ENCODE peak calls at places on chromosome 12, in five cellular contexts. N is Peyer's patch, L is left ventricle myocardium inferior, O is GM12878, V is Panc1. Q is an unnamed sample. For H3K36me3, the result is how much of the 10 kb centered on the place peaks cover.

GRCh38 chr12:75724913-75725312 is 213.5 kb upstream of the KRR1 start:
- DNase-seq in L (no peak), N (no peak), O (no peak), V (no peak), Q (peak)

GRCh38 chr12:7101047-7101693 is 7.8 kb downstream of the C1RL start:
- DNase-seq in L (no peak), V (no peak), N (no peak), O (no peak), Q (no peak)

GRCh38 chr12:132250707-132251106 is 78.7 kb downstream of the GALNT9 start:
- DNase-seq in V (no peak), L (no peak), N (no peak), O (no peak), Q (no peak)

GRCh38 chr12:114743799-114744198 is 59.8 kb upstream of the TBX3 start:
- DNase-seq in N (no peak), O (no peak), V (no peak), L (no peak), Q (no peak)

GRCh38 chr12:78062781-78063180 is 232.1 kb downstream of the NAV3 start:
- DNase-seq in O (no peak), N (no peak), V (no peak), L (peak), Q (peak)

GRCh38 chr12:117052386-117053049 is 46.7 kb downstream of the TESC start:
- DNase-seq in N (no peak), L (no peak), O (no peak), V (no peak), Q (no peak)

GRCh38 chr12:57604454-57605307 is at the start of gene DTX3:
- DNase-seq in L (peak), V (no peak), N (no peak), O (no peak), Q (no peak)

GRCh38 chr12:46523863-46524770 is 151.5 kb upstream of the SLC38A2 start:
- DNase-seq in N (no peak), O (no peak), V (peak), L (no peak), Q (peak)

GRCh38 chr12:56522486-56523193 is 1.0 kb downstream of the RBMS2 start:
- DNase-seq in N (no peak), V (no peak), O (no peak), L (no peak), Q (no peak)

GRCh38 chr12:101942206-101942605 is 64.8 kb downstream of the DRAM1 start:
- DNase-seq in N (no peak), L (no peak), O (no peak), V (no peak), Q (no peak)

GRCh38 chr12:60148109-60148508 is 552.3 kb downstream of the SLC16A7 start:
- DNase-seq in L (no peak), O (no peak), V (no peak), N (no peak), Q (peak)

GRCh38 chr12:77053259-77053658 is 12.1 kb downstream of the E2F7 start:
- DNase-seq in L (no peak), V (no peak), N (no peak), O (no peak), Q (no peak)

GRCh38 chr12:42684171-42685071 is 94.9 kb upstream of the PRICKLE1 start:
- DNase-seq in O (no peak), N (no peak), L (no peak), V (no peak), Q (no peak)

GRCh38 chr12:57546438-57547365 is at the start of gene DCTN2:
- DNase-seq in L (peak), N (peak), V (peak), O (peak), Q (peak)

GRCh38 chr12:104596876-104597833 is 140.4 kb downstream of the CHST11 start:
- DNase-seq in V (no peak), O (no peak), L (no peak), N (no peak), Q (no peak)

GRCh38 chr12:97047361-97047760 is 140.3 kb downstream of the NEDD1 start:
- DNase-seq in V (no peak), L (no peak), O (no peak), N (no peak), Q (no peak)

GRCh38 chr12:114096461-114096860 is 130.3 kb upstream of the RBM19 start:
- DNase-seq in O (no peak), V (no peak), L (no peak), N (no peak), Q (peak)

GRCh38 chr12:3046441-3047200 is 30.6 kb upstream of the TSPAN9 start:
- DNase-seq in O (no peak), N (no peak), L (peak), V (no peak), Q (no peak)

GRCh38 chr12:89101440-89101839 is 250.9 kb downstream of the DUSP6 start:
- DNase-seq in L (no peak), N (no peak), V (no peak), O (no peak), Q (no peak)

GRCh38 chr12:80939231-80939950 is 1.7 kb upstream of the LIN7A start:
- DNase-seq in O (no peak), V (no peak), N (no peak), L (no peak), Q (no peak)

GRCh38 chr12:55728932-55729591 is at the start of gene CD63:
- DNase-seq in N (peak), L (peak), V (no peak), O (no peak), Q (no peak)

GRCh38 chr12:100964026-100964425 is 169.4 kb downstream of the ANO4 start:
- DNase-seq in V (no peak), O (no peak), N (no peak), L (no peak), Q (no peak)

GRCh38 chr12:6917491-6918231 is 3.3 kb downstream of the ENO2 start:
- DNase-seq in N (no peak), V (no peak), O (no peak), L (no peak), Q (no peak)

GRCh38 chr12:105018761-105019160 is 32.6 kb downstream of the NOPCHAP1 start:
- DNase-seq in L (no peak), O (no peak), N (no peak), V (no peak), Q (no peak)

GRCh38 chr12:83893101-83893500 is 1019.5 kb downstream of the SLC6A15 start:
- DNase-seq in L (no peak), N (no peak), V (no peak), O (no peak), Q (no peak)

GRCh38 chr12:99121476-99121965 is 476.4 kb downstream of the APAF1 start:
- DNase-seq in L (no peak), N (no peak), V (no peak), O (no peak), Q (no peak)

GRCh38 chr12:58296818-58297217 is 355.5 kb downstream of the ATP23 start:
- DNase-seq in L (no peak), V (no peak), N (no peak), O (no peak), Q (no peak)

DNA sequence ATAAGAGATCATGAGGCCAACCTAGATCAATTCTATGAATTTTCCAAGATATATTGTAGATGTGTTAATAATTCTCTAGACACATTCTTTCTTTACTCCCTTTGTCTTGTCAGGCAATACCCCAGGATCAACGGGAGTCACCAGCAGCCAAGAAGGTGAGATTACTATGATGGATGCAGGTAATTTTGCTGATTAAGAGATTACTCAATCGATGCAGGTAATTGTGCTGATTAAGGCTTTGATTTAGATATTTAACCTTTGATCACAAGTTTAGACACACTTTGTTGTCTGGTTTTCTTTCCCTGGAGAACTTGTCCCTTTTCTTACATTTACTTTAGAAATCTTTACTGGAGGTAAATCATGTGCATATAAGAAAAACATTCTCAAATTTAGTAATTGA is 134.3 kb upstream of the CNTN1 start:
- DNase-seq in L (no peak), N (no peak), O (no peak), V (no peak), Q (no peak)
- TF ChIP-seq CTCF in L (no peak), N (no peak), O (no peak), V (no peak), Q (no peak)

GRCh38 chr12:94793191-94793595 is 142.8 kb upstream of the TMCC3 start:
- DNase-seq in N (no peak), V (no peak), O (no peak), L (no peak), Q (no peak)

GRCh38 chr12:94795520-94795919 is 145.2 kb upstream of the TMCC3 start:
- DNase-seq in O (no peak), L (no peak), V (no peak), N (no peak), Q (peak)

GRCh38 chr12:94792690-94793089 is 142.3 kb upstream of the TMCC3 start:
- DNase-seq in V (no peak), N (no peak), O (no peak), L (peak), Q (no peak)

GRCh38 chr12:94798107-94798506 is 147.8 kb upstream of the TMCC3 start:
- DNase-seq in O (no peak), N (no peak), V (no peak), L (no peak), Q (no peak)

GRCh38 chr12:94795053-94795452 is 144.7 kb upstream of the TMCC3 start:
- DNase-seq in O (no peak), N (no peak), L (no peak), V (no peak), Q (no peak)
- H3K36me3 ChIP-seq in O (under half), N (under half), L (under half), V (under half), Q (under half)

GRCh38 chr12:53623986-53624385 is 2.2 kb downstream of the ATF7 start:
- DNase-seq in O (no peak), N (no peak), L (no peak), V (no peak), Q (no peak)
- H3K4me3 ChIP-seq in O (peak), N (peak), L (peak), V (peak), Q (peak)

GRCh38 chr12:27243804-27244679 is at the start of gene STK38L:
- DNase-seq in L (peak), V (peak), O (peak), N (peak), Q (peak)
- TF ChIP-seq CTCF in L (peak), V (peak), O (peak), N (no peak), Q (peak)

GRCh38 chr12:49025463-49025862 is 6.9 kb upstream of the PRKAG1 start:
- DNase-seq in V (no peak), O (no peak), N (no peak), L (no peak), Q (no peak)

GRCh38 chr12:49026678-49027480 is 8.3 kb upstream of the PRKAG1 start:
- DNase-seq in O (no peak), N (peak), V (no peak), L (no peak), Q (no peak)

GRCh38 chr12:49027846-49028245 is 9.3 kb upstream of the PRKAG1 start:
- DNase-seq in V (no peak), O (no peak), N (no peak), L (no peak), Q (no peak)

GRCh38 chr12:49024543-49024942 is 6.0 kb upstream of the PRKAG1 start:
- DNase-seq in V (no peak), L (no peak), O (no peak), N (no peak), Q (no peak)

GRCh38 chr12:49026101-49026500 is 7.5 kb upstream of the PRKAG1 start:
- DNase-seq in O (no peak), N (no peak), V (no peak), L (no peak), Q (no peak)
- H3K36me3 ChIP-seq in O (under half), N (under half), V (under half), L (half or more), Q (half or more)

GRCh38 chr12:32390572-32391219 is 8.7 kb upstream of the FGD4 start:
- DNase-seq in V (no peak), O (no peak), L (peak), N (peak), Q (no peak)
- H3K4me3 ChIP-seq in V (peak), O (no peak), L (peak), N (peak), Q (peak)

DNA sequence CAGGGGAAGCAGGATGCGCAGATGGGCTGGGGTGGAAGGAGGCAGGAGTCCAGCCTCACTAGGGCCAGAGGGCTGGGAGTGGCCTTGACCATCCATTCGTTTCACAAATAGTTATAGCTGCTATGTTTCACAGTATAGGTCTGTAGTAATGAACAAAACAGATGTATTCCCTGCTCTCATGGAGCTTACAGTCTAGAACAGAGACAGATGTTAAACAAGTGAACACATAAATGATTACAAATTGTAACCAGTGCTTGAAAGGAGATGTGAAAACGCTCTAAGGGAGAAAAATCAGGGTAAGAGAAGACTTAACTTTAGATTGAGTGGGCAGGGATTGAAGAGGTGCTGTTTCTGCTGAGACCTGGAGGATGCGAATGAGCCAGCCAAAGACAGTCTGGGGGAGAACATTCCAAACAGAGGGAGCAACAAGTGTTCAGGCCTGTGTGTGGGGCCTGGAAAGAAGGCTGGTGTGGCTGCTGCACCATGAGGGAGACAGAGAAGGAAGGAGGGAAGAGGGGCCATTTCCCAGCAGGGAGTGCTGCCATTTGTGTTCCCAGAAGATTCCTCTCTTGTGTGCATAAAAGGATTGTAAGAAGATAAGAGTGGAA is 14.6 kb downstream of the CFAP251 start:
- DNase-seq in O (no peak), V (no peak), N (no peak), L (no peak), Q (no peak)
- TF ChIP-seq CTCF in O (no peak), V (no peak), N (no peak), L (no peak), Q (no peak)

GRCh38 chr12:109463776-109464175 is 13.3 kb downstream of the KCTD10 start:
- DNase-seq in V (no peak), N (no peak), L (no peak), O (no peak), Q (no peak)

GRCh38 chr12:109466305-109466704 is 10.8 kb downstream of the KCTD10 start:
- DNase-seq in O (no peak), V (no peak), L (no peak), N (no peak), Q (no peak)

GRCh38 chr12:109462868-109463692 is 14.0 kb downstream of the KCTD10 start:
- DNase-seq in V (peak), N (no peak), L (peak), O (no peak), Q (peak)

GRCh38 chr12:109466821-109467220 is 10.3 kb downstream of the KCTD10 start:
- DNase-seq in N (no peak), L (no peak), O (no peak), V (no peak), Q (no peak)

DNA sequence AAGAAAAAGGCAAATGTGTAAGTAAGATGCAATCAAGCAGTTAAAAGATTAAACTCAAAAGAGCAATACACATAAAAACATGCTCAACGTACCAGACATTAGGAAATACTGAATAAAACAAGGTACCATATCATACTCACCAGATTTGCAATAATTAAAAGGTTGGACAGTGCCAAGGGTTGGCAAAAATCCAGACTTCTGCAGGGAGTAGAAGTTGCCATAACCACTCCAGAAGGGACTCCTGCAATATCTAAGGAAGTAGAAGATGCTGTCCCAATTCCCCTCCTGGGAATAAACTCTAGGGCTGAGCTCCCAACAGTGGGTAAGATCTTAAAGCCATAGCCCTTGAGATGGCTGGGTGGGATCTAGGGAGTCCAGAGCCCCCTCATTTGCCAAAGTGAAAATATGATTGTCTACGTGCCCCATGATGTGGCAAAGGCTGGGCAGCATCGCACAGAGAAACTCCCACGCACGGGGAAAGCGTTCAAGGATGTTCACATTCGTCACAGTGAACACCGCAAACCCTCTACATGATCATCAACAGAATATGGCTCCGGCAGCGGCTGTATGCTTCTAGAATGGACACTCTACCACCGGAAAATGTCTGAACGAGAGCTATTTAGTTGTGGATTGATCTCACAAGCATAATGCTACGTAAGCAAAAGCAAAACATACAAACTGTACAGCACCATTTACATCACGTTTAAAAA is 12.3 kb downstream of the KCTD10 start:
- DNase-seq in L (no peak), O (no peak), N (no peak), V (no peak), Q (no peak)
- H3K36me3 ChIP-seq in L (under half), O (under half), N (under half), V (under half), Q (under half)

GRCh38 chr12:120979220-120979861 is 998 bp downstream of the HNF1A start:
- DNase-seq in N (peak), O (no peak), V (no peak), L (no peak), Q (no peak)

GRCh38 chr12:120980800-120981368 is 2.5 kb downstream of the HNF1A start:
- DNase-seq in L (no peak), N (peak), V (no peak), O (no peak), Q (no peak)

GRCh38 chr12:120981407-120981921 is 3.1 kb downstream of the HNF1A start:
- DNase-seq in O (no peak), N (no peak), L (no peak), V (no peak), Q (no peak)

GRCh38 chr12:120978296-120979219 is at the start of gene HNF1A:
- DNase-seq in N (peak), V (no peak), O (no peak), L (no peak), Q (no peak)

GRCh38 chr12:120979862-120980696 is 1.7 kb downstream of the HNF1A start:
- DNase-seq in O (no peak), N (peak), L (no peak), V (no peak), Q (no peak)
- H3K4me3 ChIP-seq in O (no peak), N (peak), L (no peak), V (no peak), Q (no peak)

DNA sequence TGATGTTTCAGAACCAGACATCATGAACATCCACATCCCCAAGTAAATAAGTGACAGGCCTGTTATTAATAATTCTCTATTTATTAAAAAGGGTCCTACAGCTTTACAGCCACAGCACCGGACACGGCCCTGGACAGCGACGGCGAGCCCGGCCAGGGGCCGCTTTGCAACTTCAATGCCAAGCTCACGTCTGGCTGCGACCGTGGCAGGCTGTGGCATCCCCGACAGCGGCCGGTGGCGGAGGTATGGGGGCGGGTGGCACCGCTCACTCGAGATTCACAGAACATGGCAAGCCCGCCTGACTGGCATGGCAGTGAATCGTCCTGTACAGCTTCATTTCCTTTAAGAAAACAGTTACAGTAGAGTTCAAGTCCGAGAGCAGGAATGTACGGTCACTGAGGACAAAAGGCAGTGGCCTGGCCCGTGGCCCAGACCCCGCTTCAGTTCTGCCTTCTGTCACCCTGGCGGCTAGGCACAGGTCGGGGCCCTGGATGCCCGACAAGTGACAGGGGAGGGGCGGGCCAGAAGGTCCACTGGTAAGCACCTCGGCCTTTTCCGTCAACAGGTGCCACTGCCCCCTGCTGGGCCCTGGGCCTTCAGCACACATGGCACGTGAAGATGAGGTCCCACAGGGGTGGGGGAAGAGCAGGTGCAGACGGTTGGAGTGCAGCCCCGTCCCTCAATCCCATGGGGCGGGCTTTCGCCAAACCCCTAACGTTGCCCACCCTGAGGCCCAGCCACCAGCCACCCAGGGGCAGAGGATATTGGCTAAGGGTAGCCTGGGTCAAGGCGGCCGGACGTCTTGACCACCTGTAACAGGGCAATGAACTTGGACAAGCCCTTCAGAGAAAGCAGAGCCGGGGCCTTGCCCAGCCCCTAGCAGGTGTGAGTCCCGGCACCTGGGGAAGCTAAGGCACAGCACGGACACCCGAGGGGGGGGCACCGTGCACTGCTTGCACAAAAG is 30.3 kb downstream of the HIP1R start:
- DNase-seq in O (no peak), V (no peak), N (peak), L (peak), Q (no peak)
- TF ChIP-seq CTCF in O (peak), V (peak), N (peak), L (peak), Q (peak)